ENCODE peak calls at places on chromosome 13, in four cellular contexts. One of them, this sample, is unnamed.
A peak's percentile ranks its signal among the peaks of the same experiment; 100 is the strongest.

GRCh38 chr13:19179916-19180315 is 1.7 kb downstream of the TUBA3C start:
- DNase-seq in tibial nerve: no peak
- DNase-seq in cardiac muscle cell: no peak
- DNase-seq in kidney: no peak
- DNase-seq in this sample: no peak

GRCh38 chr13:90416938-90417337 is 930.5 kb upstream of the MIR17HG start:
- DNase-seq in kidney: no peak
- DNase-seq in cardiac muscle cell: no peak
- DNase-seq in tibial nerve: no peak
- DNase-seq in this sample: no peak

GRCh38 chr13:33639640-33640080 is 178.3 kb upstream of the RFC3 start:
- DNase-seq in tibial nerve: no peak
- DNase-seq in cardiac muscle cell: no peak
- DNase-seq in kidney: no peak
- DNase-seq in this sample: no peak

GRCh38 chr13:26722321-26722720 is 38.3 kb downstream of the GPR12 start:
- DNase-seq in tibial nerve: no peak
- DNase-seq in cardiac muscle cell: no peak
- DNase-seq in kidney: no peak
- DNase-seq in this sample: no peak

GRCh38 chr13:31631716-31632115 is 107.6 kb upstream of the RXFP2 start:
- DNase-seq in tibial nerve: no peak
- DNase-seq in cardiac muscle cell: no peak
- DNase-seq in kidney: no peak
- DNase-seq in this sample: no peak

GRCh38 chr13:101916108-101916757 is 463.8 kb downstream of the ITGBL1 start:
- DNase-seq in kidney: peak; percentile 73
- DNase-seq in tibial nerve: no peak
- DNase-seq in cardiac muscle cell: peak; percentile 63
- DNase-seq in this sample: peak; percentile 30

GRCh38 chr13:83333614-83334388 is 548.5 kb downstream of the SLITRK1 start:
- DNase-seq in cardiac muscle cell: no peak
- DNase-seq in kidney: no peak
- DNase-seq in tibial nerve: no peak
- DNase-seq in this sample: no peak

GRCh38 chr13:99916366-99917103 is 55.0 kb downstream of the ZIC5 start:
- DNase-seq in tibial nerve: peak; percentile 32
- DNase-seq in cardiac muscle cell: peak; percentile 55
- DNase-seq in kidney: no peak
- DNase-seq in this sample: peak; percentile 55

GRCh38 chr13:83350569-83350968 is 531.7 kb downstream of the SLITRK1 start:
- DNase-seq in tibial nerve: no peak
- DNase-seq in kidney: no peak
- DNase-seq in cardiac muscle cell: no peak
- DNase-seq in this sample: no peak

GRCh38 chr13:25213716-25214115 is 41.6 kb upstream of the AMER2 start:
- DNase-seq in tibial nerve: no peak
- DNase-seq in cardiac muscle cell: no peak
- DNase-seq in kidney: no peak
- DNase-seq in this sample: no peak

GRCh38 chr13:101631403-101631802 is 178.9 kb downstream of the ITGBL1 start:
- DNase-seq in kidney: no peak
- DNase-seq in tibial nerve: no peak
- DNase-seq in cardiac muscle cell: no peak
- DNase-seq in this sample: no peak

GRCh38 chr13:62482351-62482750 is 1066.7 kb upstream of the PCDH20 start:
- DNase-seq in cardiac muscle cell: no peak
- DNase-seq in tibial nerve: no peak
- DNase-seq in kidney: no peak
- DNase-seq in this sample: no peak

GRCh38 chr13:90867336-90867683 is 480.2 kb upstream of the MIR17HG start:
- DNase-seq in kidney: peak; percentile 71
- DNase-seq in tibial nerve: peak; percentile 76
- DNase-seq in cardiac muscle cell: peak; percentile 78
- DNase-seq in this sample: peak; percentile 74

GRCh38 chr13:102935896-102936321 is 90.1 kb downstream of the ERCC5 start:
- DNase-seq in cardiac muscle cell: no peak
- DNase-seq in tibial nerve: no peak
- DNase-seq in kidney: no peak
- DNase-seq in this sample: no peak

GRCh38 chr13:43979492-43979891 is 99.8 kb downstream of the LACC1 start:
- DNase-seq in cardiac muscle cell: no peak
- DNase-seq in kidney: no peak
- DNase-seq in tibial nerve: no peak
- DNase-seq in this sample: no peak

GRCh38 chr13:102707465-102707864 is 12.6 kb upstream of the METTL21C start:
- DNase-seq in cardiac muscle cell: no peak
- DNase-seq in tibial nerve: no peak
- DNase-seq in kidney: no peak
- DNase-seq in this sample: no peak

GRCh38 chr13:93562676-93563075 is 336.1 kb downstream of the GPC6 start:
- DNase-seq in tibial nerve: no peak
- DNase-seq in kidney: no peak
- DNase-seq in cardiac muscle cell: no peak
- DNase-seq in this sample: no peak

GRCh38 chr13:26222523-26223046 is 471 bp upstream of the RNF6 start:
- DNase-seq in tibial nerve: no peak
- DNase-seq in cardiac muscle cell: no peak
- DNase-seq in kidney: no peak
- DNase-seq in this sample: no peak

GRCh38 chr13:48731957-48732569 is 78.3 kb downstream of the CYSLTR2 start:
- DNase-seq in kidney: peak; percentile 78
- DNase-seq in tibial nerve: peak; percentile 29
- DNase-seq in cardiac muscle cell: peak; percentile 42
- DNase-seq in this sample: peak; percentile 45

GRCh38 chr13:50453238-50453637 is 390.3 kb downstream of the DLEU7 start:
- DNase-seq in cardiac muscle cell: no peak
- DNase-seq in tibial nerve: no peak
- DNase-seq in kidney: no peak
- DNase-seq in this sample: no peak

GRCh38 chr13:80508031-80508430 is 167.1 kb upstream of the SPRY2 start:
- DNase-seq in tibial nerve: no peak
- DNase-seq in cardiac muscle cell: no peak
- DNase-seq in kidney: no peak
- DNase-seq in this sample: no peak

GRCh38 chr13:34901577-34901976 is 40.5 kb upstream of the NBEA start:
- DNase-seq in cardiac muscle cell: no peak
- DNase-seq in tibial nerve: no peak
- DNase-seq in kidney: no peak
- DNase-seq in this sample: no peak

GRCh38 chr13:34913040-34913439 is 29.0 kb upstream of the NBEA start:
- DNase-seq in tibial nerve: no peak
- DNase-seq in cardiac muscle cell: peak; percentile 65
- DNase-seq in kidney: no peak
- DNase-seq in this sample: no peak

DNA sequence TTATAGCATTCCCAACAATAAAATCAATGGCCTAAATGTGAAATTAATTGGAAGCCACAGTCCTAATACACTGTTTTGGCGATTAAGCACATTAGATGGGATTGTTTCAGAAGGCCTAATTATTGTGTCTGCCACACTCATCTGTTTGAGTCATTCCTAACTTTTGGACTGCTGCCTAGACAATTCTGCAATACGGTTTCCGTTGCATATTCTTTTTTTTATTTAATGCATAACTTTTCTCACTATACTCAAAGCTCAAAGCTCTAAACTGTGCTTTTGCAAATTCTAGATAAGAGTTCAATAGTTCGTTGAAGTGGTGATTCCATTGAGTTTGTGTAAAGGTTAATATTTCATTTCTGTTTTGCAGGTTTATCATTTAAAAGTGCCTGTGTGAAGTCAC is 53.1 kb downstream of the MBNL2 start:
- DNase-seq in kidney: no peak
- DNase-seq in tibial nerve: no peak
- DNase-seq in cardiac muscle cell: no peak
- DNase-seq in this sample: no peak
- H3K4me1 ChIP-seq in kidney: peaks cover 6% of the 10 kb centered on the region
- H3K4me1 ChIP-seq in tibial nerve: peaks cover 68% of the 10 kb centered on the region
- H3K4me1 ChIP-seq in cardiac muscle cell: no peaks in the 10 kb centered on the region
- H3K4me1 ChIP-seq in this sample: peaks cover 72% of the 10 kb centered on the region

DNA sequence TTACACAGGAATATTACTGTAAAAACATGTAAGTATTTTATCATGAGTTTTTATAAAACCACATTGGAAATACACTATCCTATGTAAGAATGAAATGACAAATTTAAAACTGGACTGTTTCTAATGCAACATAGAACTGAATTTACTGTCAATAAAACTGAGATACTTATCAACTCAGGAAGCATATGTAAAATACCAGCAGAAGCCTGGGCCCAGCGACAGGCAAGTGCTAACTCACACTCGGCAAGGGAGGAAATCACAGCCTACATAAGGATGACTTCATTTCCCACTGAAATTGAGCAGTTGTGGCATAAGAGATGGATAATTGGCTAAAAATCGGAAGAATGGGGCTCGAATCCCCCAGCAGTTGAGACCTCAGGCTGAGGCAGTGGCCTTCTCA is 12.1 kb downstream of the PROZ start:
- DNase-seq in tibial nerve: no peak
- DNase-seq in cardiac muscle cell: no peak
- DNase-seq in kidney: no peak
- DNase-seq in this sample: no peak
- H3K4me3 ChIP-seq in tibial nerve: no peak overlapping the region
- H3K4me3 ChIP-seq in cardiac muscle cell: no peak overlapping the region
- H3K4me3 ChIP-seq in kidney: no peak overlapping the region
- H3K4me3 ChIP-seq in this sample: no peak overlapping the region

GRCh38 chr13:106036870-106037269 is 498.6 kb downstream of the EFNB2 start:
- DNase-seq in cardiac muscle cell: peak; percentile 12
- DNase-seq in tibial nerve: no peak
- DNase-seq in kidney: no peak
- DNase-seq in this sample: no peak
- TF ChIP-seq CTCF in cardiac muscle cell: no peak
- TF ChIP-seq CTCF in tibial nerve: no peak
- TF ChIP-seq CTCF in kidney: peak; percentile 5
- TF ChIP-seq CTCF in this sample: no peak

GRCh38 chr13:46572758-46573384 is 19.9 kb downstream of the LRCH1 start:
- DNase-seq in cardiac muscle cell: no peak
- DNase-seq in kidney: no peak
- DNase-seq in tibial nerve: no peak
- DNase-seq in this sample: no peak

GRCh38 chr13:46577656-46578589 is 25.0 kb downstream of the LRCH1 start:
- DNase-seq in tibial nerve: no peak
- DNase-seq in kidney: no peak
- DNase-seq in cardiac muscle cell: no peak
- DNase-seq in this sample: no peak

GRCh38 chr13:46578590-46578975 is 25.6 kb downstream of the LRCH1 start:
- DNase-seq in kidney: no peak
- DNase-seq in cardiac muscle cell: no peak
- DNase-seq in tibial nerve: no peak
- DNase-seq in this sample: no peak

GRCh38 chr13:46575843-46576242 is 22.9 kb downstream of the LRCH1 start:
- DNase-seq in kidney: no peak
- DNase-seq in cardiac muscle cell: peak; percentile 54
- DNase-seq in tibial nerve: no peak
- DNase-seq in this sample: no peak

DNA sequence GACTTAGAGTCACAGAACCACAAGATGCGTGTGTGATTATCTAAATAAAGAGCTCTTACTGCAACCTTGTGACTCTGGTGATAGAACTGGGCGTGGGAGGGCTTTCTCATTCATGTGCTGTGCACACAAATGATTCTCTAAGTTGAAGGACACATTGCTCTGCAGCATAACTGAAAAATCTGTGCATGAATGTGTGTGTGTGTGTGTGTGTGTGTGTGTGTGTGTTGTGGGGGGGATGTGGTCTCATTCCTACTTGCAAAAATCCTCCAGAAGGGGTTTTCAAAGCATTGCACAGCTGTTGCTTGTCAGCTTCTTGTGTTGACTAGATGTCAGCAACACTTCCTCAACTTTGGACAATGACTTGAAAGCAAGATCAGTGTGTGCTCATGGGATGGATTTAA is 22.4 kb downstream of the LRCH1 start:
- DNase-seq in cardiac muscle cell: no peak
- DNase-seq in kidney: no peak
- DNase-seq in tibial nerve: no peak
- DNase-seq in this sample: no peak
- H3K4me1 ChIP-seq in cardiac muscle cell: peaks cover 69% of the 10 kb centered on the region
- H3K4me1 ChIP-seq in kidney: peaks cover 40% of the 10 kb centered on the region
- H3K4me1 ChIP-seq in tibial nerve: peaks cover 37% of the 10 kb centered on the region
- H3K4me1 ChIP-seq in this sample: peaks cover 25% of the 10 kb centered on the region

GRCh38 chr13:23504188-23504587 is 66.0 kb upstream of the TNFRSF19 start:
- DNase-seq in tibial nerve: no peak
- DNase-seq in cardiac muscle cell: no peak
- DNase-seq in kidney: no peak
- DNase-seq in this sample: no peak
- H3K4me3 ChIP-seq in tibial nerve: no peak overlapping the region
- H3K4me3 ChIP-seq in cardiac muscle cell: no peak overlapping the region
- H3K4me3 ChIP-seq in kidney: no peak overlapping the region
- H3K4me3 ChIP-seq in this sample: no peak overlapping the region

GRCh38 chr13:67642638-67643037 is 412.5 kb upstream of the PCDH9 start:
- DNase-seq in cardiac muscle cell: no peak
- DNase-seq in kidney: no peak
- DNase-seq in tibial nerve: no peak
- DNase-seq in this sample: no peak

GRCh38 chr13:67643656-67644055 is 413.5 kb upstream of the PCDH9 start:
- DNase-seq in cardiac muscle cell: peak; percentile 10
- DNase-seq in tibial nerve: no peak
- DNase-seq in kidney: no peak
- DNase-seq in this sample: no peak
- TF ChIP-seq CTCF in cardiac muscle cell: no peak
- TF ChIP-seq CTCF in tibial nerve: no peak
- TF ChIP-seq CTCF in kidney: no peak
- TF ChIP-seq CTCF in this sample: no peak

GRCh38 chr13:110336108-110336507 is 29.0 kb downstream of the COL4A2 start:
- DNase-seq in tibial nerve: no peak
- DNase-seq in cardiac muscle cell: no peak
- DNase-seq in kidney: no peak
- DNase-seq in this sample: no peak
- H3K4me1 ChIP-seq in tibial nerve: peaks cover 58% of the 10 kb centered on the region
- H3K4me1 ChIP-seq in cardiac muscle cell: peaks cover 19% of the 10 kb centered on the region
- H3K4me1 ChIP-seq in kidney: peaks cover 10% of the 10 kb centered on the region
- H3K4me1 ChIP-seq in this sample: peaks cover 2% of the 10 kb centered on the region